ENCODE peak calls at places on chromosomes 7 and 10, in five cellular contexts. V, F, T, N and I are unnamed samples.

GRCh38 chr7:149872419-149873073 is 1.2 kb upstream of the ATP6V0E2 start:
- DNase-seq in F (peak), T (peak), V (peak), N (no peak), I (peak)

GRCh38 chr7:14761506-14762296 is 140.8 kb downstream of the DGKB start:
- DNase-seq in T (peak), F (peak), V (peak), N (no peak), I (no peak)

GRCh38 chr10:9334270-9334669 is 1279.8 kb downstream of the GATA3 start:
- DNase-seq in T (no peak), N (no peak), F (no peak), V (no peak), I (no peak)

GRCh38 chr7:141700848-141701371 is 1.1 kb downstream of the DENND11 start:
- DNase-seq in N (peak), T (no peak), F (no peak), V (no peak), I (no peak)

GRCh38 chr10:45154481-45154880 is 153.8 kb downstream of the ZNF22 start:
- DNase-seq in N (no peak), V (no peak), T (no peak), F (no peak), I (no peak)

GRCh38 chr10:112720178-112720577 is 229.9 kb upstream of the TCF7L2 start:
- DNase-seq in F (no peak), N (no peak), T (no peak), V (no peak), I (no peak)

GRCh38 chr7:150904342-150904909 is 52.1 kb downstream of the AOC1 start:
- DNase-seq in F (no peak), V (no peak), T (no peak), N (no peak), I (no peak)

GRCh38 chr7:30168800-30169584 is 34.2 kb downstream of the MTURN start:
- DNase-seq in V (no peak), N (no peak), T (peak), F (no peak), I (peak)

GRCh38 chr10:67925449-67926005 is 41.1 kb downstream of the SIRT1 start:
- DNase-seq in T (no peak), N (no peak), V (no peak), F (no peak), I (no peak)

GRCh38 chr7:90383422-90383821 is 19.8 kb upstream of the CLDN12 start:
- DNase-seq in V (no peak), F (no peak), N (no peak), T (no peak), I (no peak)

GRCh38 chr7:101474178-101474577 is 111.5 kb downstream of the COL26A1 start:
- DNase-seq in N (no peak), F (no peak), T (no peak), V (no peak), I (no peak)

GRCh38 chr10:71242621-71243009 is 30.2 kb downstream of the UNC5B start:
- DNase-seq in V (no peak), T (no peak), F (no peak), N (no peak), I (peak)

GRCh38 chr7:80089341-80089740 is 45.3 kb upstream of the GNAI1 start:
- DNase-seq in T (no peak), N (no peak), V (no peak), F (no peak), I (no peak)

GRCh38 chr7:5625938-5626337 is 155.5 kb downstream of the RNF216 start:
- DNase-seq in T (peak), F (no peak), N (no peak), V (no peak), I (no peak)

GRCh38 chr7:152395115-152395514 is 40.7 kb downstream of the KMT2C start:
- DNase-seq in V (no peak), N (no peak), T (no peak), F (no peak), I (no peak)

GRCh38 chr7:51633006-51633405 is 316.4 kb upstream of the COBL start:
- DNase-seq in T (no peak), F (no peak), N (no peak), V (no peak), I (no peak)

GRCh38 chr10:109773818-109774440 is 149.4 kb downstream of the XPNPEP1 start:
- DNase-seq in V (no peak), F (no peak), T (peak), N (no peak), I (no peak)

GRCh38 chr10:2222631-2223030 is 485.3 kb upstream of the ADARB2 start:
- DNase-seq in V (no peak), N (no peak), F (no peak), T (no peak), I (no peak)

GRCh38 chr7:16034353-16034752 is 347.9 kb upstream of the MEOX2 start:
- DNase-seq in T (no peak), F (no peak), N (no peak), V (no peak), I (no peak)

GRCh38 chr7:2242541-2243482 is 786 bp downstream of the NUDT1 start:
- DNase-seq in V (no peak), T (no peak), F (no peak), N (no peak), I (peak)

GRCh38 chr10:79181227-79181626 is 112.5 kb downstream of the ZMIZ1 start:
- DNase-seq in V (no peak), F (no peak), N (no peak), T (no peak), I (no peak)

GRCh38 chr7:130843703-130844102 is 109.7 kb upstream of the KLF14 start:
- DNase-seq in T (no peak), V (no peak), N (no peak), F (no peak), I (no peak)

GRCh38 chr7:79555571-79555970 is 102.1 kb upstream of the MAGI2 start:
- DNase-seq in V (no peak), N (no peak), F (no peak), T (no peak), I (no peak)

GRCh38 chr7:141785711-141786552 is 4.1 kb upstream of the TAS2R5 start:
- DNase-seq in T (peak), N (no peak), F (peak), V (peak), I (no peak)

GRCh38 chr7:158274996-158275395 is 312.6 kb downstream of the PTPRN2 start:
- DNase-seq in F (no peak), N (no peak), T (no peak), V (no peak), I (peak)

GRCh38 chr10:132185601-132186487 is 904 bp upstream of the DPYSL4 start:
- DNase-seq in N (peak), V (peak), T (peak), F (no peak), I (peak)

GRCh38 chr10:63719174-63719856 is 198.1 kb downstream of the REEP3 start:
- DNase-seq in F (no peak), N (no peak), V (no peak), T (no peak), I (no peak)

GRCh38 chr7:954330-955238 is at the start of gene ADAP1:
- DNase-seq in N (no peak), F (peak), V (peak), T (peak), I (peak)

GRCh38 chr7:134448359-134449229 is 10.3 kb downstream of the AKR1B1 start:
- DNase-seq in V (no peak), T (no peak), F (no peak), N (no peak), I (peak)

GRCh38 chr10:31940839-31941653 is 12.4 kb upstream of the ARHGAP12 start:
- DNase-seq in V (peak), T (peak), F (peak), N (no peak), I (no peak)

GRCh38 chr7:34320926-34321609 is 336.9 kb upstream of the NPSR1 start:
- DNase-seq in N (peak), T (peak), V (peak), F (peak), I (peak)

GRCh38 chr10:49526624-49527023 is 12.3 kb downstream of the ERCC6 start:
- DNase-seq in V (no peak), T (no peak), F (no peak), N (no peak), I (no peak)

GRCh38 chr7:13050703-13051102 is 363.3 kb downstream of the ARL4A start:
- DNase-seq in F (no peak), T (no peak), N (no peak), V (no peak), I (no peak)

GRCh38 chr7:74033372-74034311 is 5.7 kb downstream of the ELN start:
- DNase-seq in N (no peak), V (peak), T (peak), F (no peak), I (no peak)

GRCh38 chr10:70967591-70968588 is 79.5 kb upstream of the PCBD1 start:
- DNase-seq in F (no peak), N (no peak), V (no peak), T (no peak), I (peak)

GRCh38 chr10:21602313-21602712 is 68.3 kb downstream of the MLLT10 start:
- DNase-seq in V (no peak), N (no peak), T (no peak), F (no peak), I (no peak)

GRCh38 chr7:16839646-16840045 is 34.8 kb upstream of the AGR2 start:
- DNase-seq in N (no peak), T (no peak), F (no peak), V (no peak), I (no peak)

GRCh38 chr10:80444646-80445319 is 9.3 kb upstream of the TSPAN14 start:
- DNase-seq in F (peak), V (peak), N (peak), T (peak), I (peak)